ENCODE peak calls at places on chromosomes 13 and 19, in five cellular contexts. L is Peyer's patch, J is A549, V is stomach, A is thyroid gland. P is an unnamed sample.

GRCh38 chr19:58572818-58573657 is at the start of gene MZF1:
- DNase-seq in L (peak), J (peak), V (peak), A (peak), P (peak)

GRCh38 chr13:56907766-56908165 is 233.0 kb upstream of the PRR20A start:
- DNase-seq in L (no peak), J (no peak), V (no peak), A (no peak), P (no peak)

GRCh38 chr13:108269601-108270328 is at the start of gene TNFSF13B:
- DNase-seq in L (peak), J (no peak), V (peak), A (peak), P (peak)

GRCh38 chr13:52411629-52412028 is 5.7 kb upstream of the THSD1 start:
- DNase-seq in L (no peak), J (peak), V (no peak), A (no peak), P (no peak)

GRCh38 chr13:26460652-26461051 is 96.8 kb upstream of the WASF3 start:
- DNase-seq in L (no peak), J (no peak), V (peak), A (no peak), P (no peak)

GRCh38 chr13:51838235-51838846 is 6.6 kb downstream of the TMEM272 start:
- DNase-seq in L (no peak), J (no peak), V (no peak), A (no peak), P (no peak)

GRCh38 chr13:41457589-41458186 is 338 bp downstream of the RGCC start:
- DNase-seq in L (no peak), J (no peak), V (no peak), A (no peak), P (no peak)

GRCh38 chr19:498591-498950 is 2.3 kb downstream of the MADCAM1 start:
- DNase-seq in L (no peak), J (no peak), V (no peak), A (no peak), P (no peak)

GRCh38 chr19:43914051-43914450 is 21.0 kb downstream of the ZNF45 start:
- DNase-seq in L (no peak), J (no peak), V (no peak), A (no peak), P (no peak)
- H3K27ac ChIP-seq in L (no peak), J (no peak), V (no peak), A (no peak), P (no peak)

GRCh38 chr13:39602277-39602613 is 748 bp downstream of the LHFPL6 start:
- DNase-seq in L (no peak), J (peak), V (no peak), A (no peak), P (no peak)

GRCh38 chr13:39604736-39605135 is 1.7 kb upstream of the LHFPL6 start:
- DNase-seq in L (no peak), J (no peak), V (no peak), A (no peak), P (no peak)

GRCh38 chr13:39601636-39602035 is 1.4 kb downstream of the LHFPL6 start:
- DNase-seq in L (no peak), J (no peak), V (no peak), A (no peak), P (no peak)

GRCh38 chr13:39603424-39603947 is 493 bp upstream of the LHFPL6 start:
- DNase-seq in L (no peak), J (peak), V (no peak), A (peak), P (peak)

DNA sequence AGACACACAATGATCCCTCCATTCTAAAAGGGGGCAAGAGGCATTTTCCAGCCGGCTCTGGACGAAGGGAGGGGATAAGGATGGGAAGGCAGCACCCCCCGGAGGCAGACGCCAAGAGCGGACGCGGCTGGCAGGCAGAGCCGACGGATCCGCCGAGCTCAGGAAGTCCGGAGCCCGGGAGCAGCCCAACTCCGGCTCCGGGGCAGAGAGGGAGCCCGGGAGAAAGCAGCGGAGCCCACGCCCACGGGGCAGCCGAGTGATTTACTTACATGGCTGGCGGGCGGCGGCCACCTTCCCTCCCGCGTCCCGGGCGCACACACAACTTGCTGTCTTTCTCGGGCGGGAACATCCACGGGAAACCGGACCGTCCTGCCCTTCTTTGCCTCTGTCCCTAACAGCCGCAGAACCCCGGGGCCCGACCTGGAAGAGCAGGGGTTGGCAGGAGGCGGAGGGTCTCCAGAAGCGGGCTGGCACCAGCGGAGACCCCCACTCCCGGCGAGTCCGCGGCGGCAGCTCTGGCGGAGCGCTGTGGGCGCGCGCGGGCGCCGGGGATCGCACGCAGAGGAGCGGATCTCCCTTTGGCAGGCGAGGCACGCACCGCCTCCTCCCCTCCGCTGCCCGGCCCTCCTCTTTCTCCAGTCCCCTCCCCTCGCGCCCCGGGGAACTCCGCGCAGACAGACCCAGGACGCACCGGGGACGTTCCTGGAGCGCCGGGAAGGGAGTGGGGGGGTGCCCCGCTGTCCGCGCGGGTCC is at the start of gene LHFPL6:
- DNase-seq in L (peak), J (peak), V (peak), A (peak), P (peak)
- TF ChIP-seq POLR2A in L (no peak), J (no peak), V (no peak), A (peak), P (peak)

GRCh38 chr19:5336195-5336965 is 4.2 kb downstream of the PTPRS start:
- DNase-seq in L (no peak), J (no peak), V (no peak), A (no peak), P (no peak)

GRCh38 chr19:5338661-5339469 is 1.7 kb downstream of the PTPRS start:
- DNase-seq in L (no peak), J (no peak), V (no peak), A (no peak), P (no peak)

GRCh38 chr19:5339470-5339949 is 1.1 kb downstream of the PTPRS start:
- DNase-seq in L (no peak), J (no peak), V (no peak), A (no peak), P (no peak)

GRCh38 chr19:5337126-5337525 is 3.5 kb downstream of the PTPRS start:
- DNase-seq in L (no peak), J (no peak), V (no peak), A (no peak), P (no peak)

GRCh38 chr19:5337886-5338595 is 2.6 kb downstream of the PTPRS start:
- DNase-seq in L (no peak), J (no peak), V (no peak), A (no peak), P (no peak)
- H3K27ac ChIP-seq in L (no peak), J (no peak), V (no peak), A (no peak), P (no peak)

GRCh38 chr19:18587962-18588610 is 512 bp upstream of the REX1BD start:
- DNase-seq in L (no peak), J (no peak), V (no peak), A (no peak), P (no peak)

GRCh38 chr19:18588611-18589379 is at the start of gene REX1BD:
- DNase-seq in L (peak), J (no peak), V (peak), A (peak), P (peak)

GRCh38 chr19:18590273-18591272 is 2.0 kb downstream of the REX1BD start:
- DNase-seq in L (no peak), J (peak), V (no peak), A (no peak), P (peak)

GRCh38 chr19:18587561-18587960 is 1.0 kb upstream of the REX1BD start:
- DNase-seq in L (no peak), J (no peak), V (no peak), A (no peak), P (no peak)

GRCh38 chr19:18589380-18590272 is 1.0 kb downstream of the REX1BD start:
- DNase-seq in L (peak), J (peak), V (peak), A (peak), P (peak)
- TF ChIP-seq POLR2A in L (no peak), J (no peak), V (no peak), A (no peak), P (no peak)

GRCh38 chr19:35352448-35353304 is 5.0 kb downstream of the FFAR1 start:
- DNase-seq in L (peak), J (peak), V (peak), A (peak), P (peak)
- H3K27ac ChIP-seq in L (no peak), J (no peak), V (no peak), A (no peak), P (no peak)

GRCh38 chr19:30476997-30477396 is 104.8 kb downstream of the ZNF536 start:
- DNase-seq in L (no peak), J (no peak), V (no peak), A (no peak), P (no peak)
- TF ChIP-seq POLR2A in L (no peak), J (no peak), V (no peak), A (no peak), P (no peak)

GRCh38 chr13:59603646-59604045 is 560.1 kb downstream of the DIAPH3 start:
- DNase-seq in L (no peak), J (no peak), V (no peak), A (no peak), P (no peak)

GRCh38 chr13:59607172-59607571 is 556.6 kb downstream of the DIAPH3 start:
- DNase-seq in L (no peak), J (no peak), V (no peak), A (no peak), P (no peak)

GRCh38 chr13:59607780-59608233 is 555.9 kb downstream of the DIAPH3 start:
- DNase-seq in L (no peak), J (no peak), V (no peak), A (no peak), P (no peak)

DNA sequence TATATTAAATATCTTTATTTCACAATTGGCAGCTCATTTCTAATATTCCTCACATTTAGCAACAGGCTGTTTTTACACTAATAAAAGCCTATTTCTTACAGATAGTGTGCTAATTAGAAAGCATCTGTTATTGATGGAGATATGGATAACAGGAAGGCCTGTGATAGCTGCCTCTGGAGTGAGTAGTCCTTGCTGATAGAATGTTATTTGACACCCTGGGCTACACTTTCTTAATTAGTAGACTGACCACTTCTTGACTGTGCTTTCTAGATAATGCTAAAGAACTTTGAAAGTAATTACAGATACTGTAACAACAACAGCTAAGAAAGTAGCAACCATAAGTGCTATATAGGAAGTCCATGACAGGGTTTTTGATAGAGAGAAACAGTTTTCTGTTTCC is 554.3 kb downstream of the DIAPH3 start:
- DNase-seq in L (no peak), J (no peak), V (no peak), A (no peak), P (no peak)
- H3K27ac ChIP-seq in L (no peak), J (no peak), V (no peak), A (no peak), P (no peak)

GRCh38 chr13:27919934-27920676 is at the start of gene PDX1:
- DNase-seq in L (no peak), J (peak), V (peak), A (peak), P (peak)
- TF ChIP-seq POLR2A in L (no peak), J (no peak), V (no peak), A (no peak), P (no peak)

P was measured in transverse colon.